ENCODE peak calls at places on chromosome 18, in five cellular contexts. K, Y, D, L and A are unnamed samples.
A peak's percentile ranks its signal among the peaks of the same experiment; 100 is the strongest.

GRCh38 chr18:48031011-48031480 is 100.6 kb upstream of the SMAD2 start:
- DNase-seq in K (peak; percentile 84), Y (peak; percentile 35), D (peak; percentile 48), L (no peak), A (peak; percentile 63)

GRCh38 chr18:63440219-63440618 is 17.9 kb upstream of the VPS4B start:
- DNase-seq in K (no peak), Y (no peak), D (no peak), L (no peak), A (no peak)

GRCh38 chr18:7723558-7723957 is 156.4 kb downstream of the PTPRM start:
- DNase-seq in K (no peak), Y (no peak), D (no peak), L (no peak), A (no peak)

GRCh38 chr18:57843403-57843802 is 40.3 kb upstream of the ATP8B1 start:
- DNase-seq in K (no peak), Y (no peak), D (no peak), L (no peak), A (no peak)

GRCh38 chr18:49520661-49521145 is 33.7 kb upstream of the C18orf32 start:
- DNase-seq in K (no peak), Y (no peak), D (no peak), L (no peak), A (no peak)

GRCh38 chr18:42620585-42620984 is 494.9 kb downstream of the RIT2 start:
- DNase-seq in K (no peak), Y (no peak), D (no peak), L (no peak), A (no peak)

GRCh38 chr18:24016643-24017042 is 2.1 kb downstream of the TTC39C start:
- DNase-seq in K (peak; percentile 44), Y (no peak), D (peak; percentile 52), L (no peak), A (peak; percentile 33)

GRCh38 chr18:29840101-29840500 is 1202.4 kb downstream of the DSC3 start:
- DNase-seq in K (no peak), Y (no peak), D (no peak), L (no peak), A (no peak)

GRCh38 chr18:3590096-3590655 is 140.2 kb downstream of the TGIF1 start:
- DNase-seq in K (no peak), Y (no peak), D (no peak), L (no peak), A (no peak)

GRCh38 chr18:57273194-57273593 is 79.2 kb upstream of the ST8SIA3 start:
- DNase-seq in K (no peak), Y (no peak), D (peak; percentile 43), L (no peak), A (no peak)

GRCh38 chr18:12307251-12307736 is 747 bp upstream of the TUBB6 start:
- DNase-seq in K (peak; percentile 50), Y (no peak), D (no peak), L (no peak), A (no peak)

GRCh38 chr18:48672671-48673340 is 134.0 kb downstream of the CTIF start:
- DNase-seq in K (no peak), Y (no peak), D (no peak), L (no peak), A (no peak)

GRCh38 chr18:23629444-23629946 is 33.2 kb downstream of the ANKRD29 start:
- DNase-seq in K (no peak), Y (no peak), D (peak; percentile 92), L (peak; percentile 45), A (peak; percentile 95)

GRCh38 chr18:69432847-69433246 is 32.2 kb downstream of the DOK6 start:
- DNase-seq in K (no peak), Y (no peak), D (no peak), L (no peak), A (no peak)

GRCh38 chr18:49970288-49970687 is 157.0 kb upstream of the ACAA2 start:
- DNase-seq in K (no peak), Y (no peak), D (no peak), L (no peak), A (no peak)

GRCh38 chr18:13726972-13727331 is 479 bp downstream of the RNMT start:
- DNase-seq in K (no peak), Y (no peak), D (peak; percentile 43), L (no peak), A (peak; percentile 5)

GRCh38 chr18:76687271-76688006 is 134.9 kb upstream of the ZNF236 start:
- DNase-seq in K (no peak), Y (no peak), D (no peak), L (no peak), A (no peak)

GRCh38 chr18:68072744-68073143 is 556.2 kb upstream of the DSEL start:
- DNase-seq in K (no peak), Y (no peak), D (no peak), L (no peak), A (no peak)

GRCh38 chr18:49898421-49898820 is 85.1 kb upstream of the ACAA2 start:
- DNase-seq in K (no peak), Y (peak; percentile 33), D (peak; percentile 43), L (no peak), A (peak; percentile 5)

GRCh38 chr18:39215920-39216319 is 1650.3 kb upstream of the CELF4 start:
- DNase-seq in K (no peak), Y (no peak), D (no peak), L (no peak), A (no peak)

GRCh38 chr18:49561377-49562193 is at the start of gene LIPG:
- DNase-seq in K (peak; percentile 66), Y (peak; percentile 80), D (peak; percentile 34), L (no peak), A (peak; percentile 36)

GRCh38 chr18:69380324-69380723 is 20.4 kb upstream of the DOK6 start:
- DNase-seq in K (no peak), Y (no peak), D (peak; percentile 12), L (no peak), A (no peak)

GRCh38 chr18:12038661-12039417 is 54.8 kb upstream of the ANKRD62 start:
- DNase-seq in K (peak; percentile 86), Y (peak; percentile 80), D (peak; percentile 68), L (no peak), A (peak; percentile 84)

GRCh38 chr18:59908790-59909189 is 9.0 kb downstream of the PMAIP1 start:
- DNase-seq in K (no peak), Y (no peak), D (no peak), L (no peak), A (no peak)

GRCh38 chr18:37421349-37422080 is 144.1 kb downstream of the CELF4 start:
- DNase-seq in K (no peak), Y (no peak), D (no peak), L (no peak), A (no peak)
- TF ChIP-seq MAX in K (no peak), Y (no peak), D (no peak), L (no peak), A (no peak)

GRCh38 chr18:55321268-55322175 is 266.5 kb downstream of the TCF4 start:
- DNase-seq in K (peak; percentile 39), Y (no peak), D (no peak), L (peak; percentile 75), A (peak; percentile 68)

GRCh38 chr18:55323051-55323994 is 264.7 kb downstream of the TCF4 start:
- DNase-seq in K (no peak), Y (no peak), D (no peak), L (no peak), A (no peak)

GRCh38 chr18:55324166-55324565 is 263.8 kb downstream of the TCF4 start:
- DNase-seq in K (no peak), Y (no peak), D (no peak), L (no peak), A (no peak)

GRCh38 chr18:55320399-55321255 is 267.4 kb downstream of the TCF4 start:
- DNase-seq in K (no peak), Y (no peak), D (no peak), L (no peak), A (no peak)

DNA sequence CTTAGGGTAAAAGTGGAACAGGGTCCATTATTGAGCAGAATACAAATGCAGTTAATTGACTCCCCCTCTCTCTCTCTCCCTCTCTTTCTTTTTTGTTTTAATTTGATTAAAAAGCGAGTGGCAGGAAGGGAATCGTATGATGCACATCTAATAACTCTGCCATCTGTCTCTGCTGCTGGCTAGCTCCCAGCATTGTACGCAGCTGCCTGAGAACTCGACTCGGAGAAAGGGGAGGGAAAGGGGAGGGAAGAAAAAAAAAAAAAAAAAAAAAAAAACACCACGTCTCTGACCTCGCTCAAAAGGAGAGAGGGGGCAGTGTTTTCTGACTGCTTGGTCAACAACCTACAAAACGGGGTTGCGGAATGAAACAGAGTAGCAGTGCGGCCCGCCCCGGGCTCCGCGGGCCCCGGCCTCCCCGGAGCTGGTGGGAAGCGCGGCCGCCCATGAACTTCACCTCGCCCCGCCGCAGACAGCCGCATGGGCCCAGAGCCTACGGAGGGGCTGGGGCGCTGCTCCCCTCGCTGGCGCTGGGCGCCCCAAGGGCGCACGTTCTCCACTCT is 265.7 kb downstream of the TCF4 start:
- DNase-seq in K (peak; percentile 77), Y (no peak), D (no peak), L (peak; percentile 74), A (peak; percentile 42)
- TF ChIP-seq CHD2 in K (peak; percentile 67), Y (no peak), D (no peak), L (peak; percentile 53), A (no peak)

GRCh38 chr18:51164327-51165290 is 32.9 kb downstream of the MEX3C start:
- DNase-seq in K (no peak), Y (no peak), D (no peak), L (no peak), A (no peak)
- TF ChIP-seq MAX in K (no peak), Y (no peak), D (no peak), L (no peak), A (no peak)

GRCh38 chr18:79509536-79509930 is 113.8 kb downstream of the NFATC1 start:
- DNase-seq in K (no peak), Y (no peak), D (no peak), L (no peak), A (no peak)

GRCh38 chr18:79506191-79507075 is 110.7 kb downstream of the NFATC1 start:
- DNase-seq in K (no peak), Y (no peak), D (no peak), L (no peak), A (no peak)

GRCh38 chr18:79508565-79509535 is 113.1 kb downstream of the NFATC1 start:
- DNase-seq in K (no peak), Y (no peak), D (no peak), L (no peak), A (no peak)

GRCh38 chr18:79507546-79508480 is 112.1 kb downstream of the NFATC1 start:
- DNase-seq in K (no peak), Y (no peak), D (no peak), L (no peak), A (no peak)

DNA sequence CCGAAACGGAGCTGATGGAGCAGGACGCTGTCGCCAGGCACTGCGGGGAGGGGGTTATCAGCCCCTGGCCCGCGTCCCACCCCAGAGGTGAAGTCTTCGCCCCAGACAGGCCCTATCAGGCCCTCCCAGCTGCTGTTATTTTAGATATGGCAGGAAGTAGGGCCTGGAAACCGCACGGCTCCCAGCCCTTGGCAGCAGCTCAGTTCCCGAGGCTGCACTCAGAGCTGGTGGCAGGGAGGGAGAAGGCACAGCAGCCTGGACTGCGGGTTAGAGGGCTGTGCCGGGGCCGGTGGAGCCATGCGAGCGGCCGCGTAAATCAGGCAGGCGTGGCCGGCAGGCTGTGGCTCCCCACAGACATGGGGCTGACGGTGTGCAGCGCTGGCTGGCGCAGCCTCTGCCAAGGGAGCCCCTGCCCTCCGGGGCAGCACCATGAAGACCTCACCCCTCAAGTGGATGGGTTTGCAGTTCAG is 111.4 kb downstream of the NFATC1 start:
- DNase-seq in K (peak; percentile 29), Y (peak; percentile 75), D (no peak), L (no peak), A (no peak)
- TF ChIP-seq CHD2 in K (no peak), Y (no peak), D (no peak), L (no peak), A (no peak)